ENCODE peak calls at places on chromosomes 16 and 17, in seven cellular contexts. T is left lung; X is GM13976; R is CD8-positive, alpha-beta T cell; S is dorsolateral prefrontal cortex; F is A549; O is MCF 10A. P is an unnamed sample.

GRCh38 chr16:85613609-85614337 is 651 bp downstream of the GSE1 start:
- DNase-seq in T (peak; percentile 89), X (peak; percentile 70), R (no peak), S (no peak), F (peak; percentile 42), O (peak; percentile 39), P (peak; percentile 69)

GRCh38 chr17:1712271-1712670 is 2.1 kb upstream of the TLCD2 start:
- DNase-seq in T (peak; percentile 50), X (no peak), R (no peak), S (no peak), F (no peak), O (no peak), P (no peak)

GRCh38 chr16:48949636-48950035 is 332.0 kb downstream of the CBLN1 start:
- DNase-seq in T (no peak), X (no peak), R (no peak), S (no peak), F (no peak), O (peak; percentile 38), P (no peak)

GRCh38 chr17:59607817-59608403 is 11.8 kb upstream of the CLTC start:
- DNase-seq in T (no peak), X (no peak), R (no peak), S (no peak), F (no peak), O (peak; percentile 16), P (no peak)

GRCh38 chr16:53921042-53921441 is 217.1 kb downstream of the FTO start:
- DNase-seq in T (no peak), X (no peak), R (no peak), S (no peak), F (no peak), O (no peak), P (no peak)

GRCh38 chr17:66542183-66542966 is 240.0 kb downstream of the PRKCA start:
- DNase-seq in T (no peak), X (peak; percentile 41), R (no peak), S (no peak), F (no peak), O (no peak), P (no peak)

GRCh38 chr16:14056970-14057369 is 14.1 kb upstream of the MRTFB start:
- DNase-seq in T (no peak), X (no peak), R (no peak), S (no peak), F (no peak), O (no peak), P (no peak)

GRCh38 chr16:58460219-58460610 is 39.7 kb upstream of the NDRG4 start:
- DNase-seq in T (no peak), X (no peak), R (no peak), S (no peak), F (no peak), O (no peak), P (peak; percentile 40)

GRCh38 chr17:75552847-75553552 is 27.5 kb downstream of the LLGL2 start:
- DNase-seq in T (no peak), X (no peak), R (no peak), S (no peak), F (no peak), O (no peak), P (no peak)

GRCh38 chr17:81365601-81366585 is 29.4 kb upstream of the BAHCC1 start:
- DNase-seq in T (peak; percentile 88), X (no peak), R (no peak), S (no peak), F (no peak), O (peak; percentile 95), P (peak; percentile 79)

GRCh38 chr17:2695961-2696760 is 15.4 kb downstream of the CLUH start:
- DNase-seq in T (peak; percentile 74), X (peak; percentile 29), R (no peak), S (peak; percentile 30), F (no peak), O (no peak), P (no peak)

GRCh38 chr17:63178530-63178929 is 212.5 kb downstream of the TANC2 start:
- DNase-seq in T (no peak), X (no peak), R (no peak), S (no peak), F (no peak), O (no peak), P (no peak)

GRCh38 chr17:49117581-49118230 is 14.9 kb upstream of the B4GALNT2 start:
- DNase-seq in T (no peak), X (no peak), R (no peak), S (no peak), F (no peak), O (peak; percentile 66), P (no peak)

GRCh38 chr16:79972053-79972704 is 371.6 kb upstream of the MAF start:
- DNase-seq in T (no peak), X (no peak), R (no peak), S (no peak), F (no peak), O (no peak), P (no peak)

GRCh38 chr16:56048425-56049100 is 142.7 kb upstream of the GNAO1 start:
- DNase-seq in T (no peak), X (peak; percentile 41), R (no peak), S (no peak), F (no peak), O (no peak), P (no peak)

GRCh38 chr16:57692636-57693035 is 2.0 kb upstream of the DRC7 start:
- DNase-seq in T (no peak), X (no peak), R (no peak), S (no peak), F (no peak), O (no peak), P (no peak)

GRCh38 chr17:29111816-29112499 is 68.2 kb downstream of the MYO18A start:
- DNase-seq in T (peak; percentile 92), X (peak; percentile 86), R (peak; percentile 49), S (peak; percentile 84), F (peak; percentile 73), O (peak; percentile 78), P (peak; percentile 82)

DNA sequence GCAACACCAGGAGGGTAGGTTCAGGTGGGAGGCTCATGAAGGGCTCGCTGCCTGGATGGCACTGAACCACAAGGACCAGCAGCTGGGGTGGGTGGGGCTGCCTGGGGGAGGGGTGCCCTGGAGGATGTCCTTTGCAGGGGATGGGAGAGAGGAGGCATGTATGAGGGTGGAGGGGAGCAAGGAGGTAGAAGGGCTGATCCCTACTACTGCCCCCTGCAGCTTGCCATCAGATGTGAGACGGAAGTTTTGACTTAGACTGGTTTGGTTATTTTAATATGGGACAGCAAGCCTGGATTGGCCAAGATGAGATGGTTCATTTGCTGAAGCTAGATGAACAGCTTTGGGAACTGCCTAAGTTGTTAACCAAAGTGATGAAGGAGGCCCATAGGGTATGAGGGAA is 115.9 kb downstream of the SEC14L1 start:
- DNase-seq in T (no peak), X (no peak), R (no peak), S (no peak), F (no peak), O (no peak), P (no peak)
- TF ChIP-seq CTCF in T (no peak), X (no peak), R (no peak), S (no peak), F (no peak), O (no peak), P (no peak)

DNA sequence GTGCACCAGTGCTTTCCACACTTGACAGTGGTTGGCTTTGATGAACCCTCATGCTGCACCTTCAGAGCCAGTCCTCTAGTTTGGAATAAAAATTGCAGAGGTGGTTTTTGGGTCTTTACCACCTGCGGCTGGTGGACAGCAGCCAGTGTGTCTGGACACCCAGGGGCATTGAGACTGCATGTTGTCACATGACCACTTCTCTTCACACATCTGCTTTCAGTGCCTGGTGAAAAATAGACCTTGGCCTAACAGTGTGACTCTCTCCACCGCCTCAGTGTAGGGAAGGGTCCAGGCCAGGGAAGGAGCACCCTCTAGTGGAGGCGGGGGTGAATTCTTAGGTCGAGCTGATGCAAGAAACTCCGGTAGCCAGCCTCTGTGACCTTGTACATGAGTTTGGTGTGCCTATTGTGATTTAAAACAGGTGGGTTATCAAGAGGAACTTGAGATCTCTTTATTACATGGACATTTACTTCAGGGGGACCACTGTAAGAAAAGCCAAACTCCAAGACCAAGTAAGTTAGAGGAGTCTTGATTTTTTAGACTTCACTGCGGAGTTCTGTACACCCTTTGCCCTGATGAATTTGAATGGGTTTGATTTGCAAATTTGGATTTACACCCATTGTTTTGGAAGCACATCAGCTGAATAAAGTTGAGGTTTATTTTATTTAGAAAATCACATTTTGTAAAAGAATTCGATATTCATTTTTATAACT is 17.9 kb downstream of the GOSR2 start:
- DNase-seq in T (no peak), X (peak; percentile 81), R (peak; percentile 34), S (peak; percentile 79), F (peak; percentile 97), O (peak; percentile 72), P (peak; percentile 90)
- TF ChIP-seq CTCF in T (peak; percentile 73), X (peak; percentile 77), R (peak; percentile 66), S (peak; percentile 80), F (peak; percentile 95), O (peak; percentile 80), P (peak; percentile 95)

GRCh38 chr17:40615295-40615988 is 32.2 kb downstream of the SMARCE1 start:
- DNase-seq in T (no peak), X (peak; percentile 84), R (no peak), S (peak; percentile 47), F (peak; percentile 91), O (peak; percentile 73), P (peak; percentile 100)
- TF ChIP-seq CTCF in T (peak; percentile 26), X (peak; percentile 51), R (no peak), S (no peak), F (peak; percentile 93), O (peak; percentile 75), P (no peak)

DNA sequence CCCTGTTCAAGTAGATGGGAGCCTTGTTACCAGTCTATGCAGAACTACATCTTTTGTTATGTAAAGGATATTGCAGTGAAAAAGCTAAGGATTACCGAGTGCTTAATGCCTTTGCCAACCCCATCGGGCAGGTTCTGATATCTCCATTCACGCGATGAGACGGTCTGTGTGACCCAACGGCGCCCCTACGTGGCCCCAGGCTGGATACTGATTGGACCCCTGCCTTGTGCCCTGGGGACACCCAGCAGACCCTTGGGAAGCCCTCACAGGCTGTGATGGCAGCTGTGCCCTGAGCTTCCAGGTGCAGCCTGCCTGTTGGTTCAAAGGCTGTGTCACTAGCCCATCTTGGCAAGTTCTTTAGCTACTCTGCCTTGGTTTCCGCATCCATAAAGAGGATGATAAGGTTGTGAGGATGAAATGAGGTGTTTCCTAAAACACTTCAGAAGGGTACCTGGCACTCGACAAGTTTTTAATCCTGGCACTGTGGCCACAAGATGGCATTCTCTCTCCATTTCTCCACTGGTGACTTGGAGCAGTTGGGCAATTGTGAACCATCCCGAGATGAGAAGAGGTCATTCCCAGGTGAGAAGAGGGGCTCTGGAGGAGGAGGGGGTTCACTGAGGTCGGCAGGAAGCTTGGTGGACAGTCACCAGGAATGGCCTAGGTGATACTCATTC is 33.6 kb downstream of the HAPSTR1 start:
- DNase-seq in T (no peak), X (no peak), R (no peak), S (no peak), F (no peak), O (no peak), P (no peak)
- TF ChIP-seq CTCF in T (no peak), X (no peak), R (no peak), S (no peak), F (no peak), O (no peak), P (no peak)

DNA sequence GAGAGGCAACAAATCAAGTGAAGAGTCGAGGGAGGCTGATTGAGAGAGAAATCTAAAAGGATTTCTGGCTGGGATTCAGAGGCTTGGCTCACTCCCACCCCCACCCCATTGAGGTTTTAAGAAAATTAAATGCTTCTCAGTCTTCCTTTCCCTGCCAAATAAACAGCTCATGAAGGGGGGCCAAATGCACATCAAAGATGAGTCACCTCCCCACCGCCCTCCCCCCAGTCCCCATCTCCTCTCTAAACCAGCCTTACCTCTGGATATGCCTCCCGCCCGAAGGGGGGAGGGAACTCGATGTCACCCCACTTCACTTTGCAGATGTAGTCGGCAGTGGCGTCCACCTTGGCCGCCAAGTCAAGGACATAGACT is 11.6 kb downstream of the ACLY start:
- DNase-seq in T (no peak), X (no peak), R (no peak), S (no peak), F (peak; percentile 67), O (no peak), P (no peak)
- TF ChIP-seq CTCF in T (no peak), X (no peak), R (no peak), S (no peak), F (no peak), O (no peak), P (no peak)